ENCODE peak calls at places on chromosome X, in six cellular contexts. N, V, B, E, Q and K are unnamed samples.

GRCh38 chrX:7088968-7089615 is 58.4 kb upstream of the STS start:
- DNase-seq in E (no peak), B (peak; percentile 7), N (no peak), V (no peak), Q (no peak), K (no peak)

GRCh38 chrX:20265221-20265725 is 1.4 kb downstream of the RPS6KA3 start:
- DNase-seq in B (peak; percentile 89), N (peak; percentile 31), V (peak; percentile 41), Q (peak; percentile 43), E (no peak), K (no peak)

GRCh38 chrX:47814853-47815252 is 21.8 kb upstream of the ZNF81 start:
- DNase-seq in E (peak; percentile 35), B (peak; percentile 61), Q (no peak), N (no peak), V (no peak), K (no peak)

GRCh38 chrX:34300871-34301270 is 168.8 kb upstream of the FAM47A start:
- DNase-seq in B (peak; percentile 44), Q (no peak), V (peak; percentile 0), N (peak; percentile 6), E (peak; percentile 59), K (no peak)

GRCh38 chrX:130280901-130281300 is 12.2 kb upstream of the ZNF280C start:
- DNase-seq in N (no peak), V (no peak), B (no peak), Q (no peak), E (peak; percentile 52), K (no peak)

GRCh38 chrX:40151211-40152172 is 53.7 kb upstream of the BCOR start:
- DNase-seq in B (peak; percentile 71), Q (peak; percentile 49), V (no peak), N (no peak), E (no peak), K (no peak)

GRCh38 chrX:118502121-118502794 is 6.6 kb downstream of the DOCK11 start:
- DNase-seq in Q (no peak), E (no peak), B (peak; percentile 70), N (no peak), V (no peak), K (no peak)

GRCh38 chrX:55026143-55026542 is 4.6 kb downstream of the ALAS2 start:
- DNase-seq in N (no peak), Q (no peak), E (no peak), V (no peak), B (no peak), K (no peak)

GRCh38 chrX:28625223-28625622 is 38.0 kb downstream of the IL1RAPL1 start:
- DNase-seq in N (no peak), V (no peak), B (no peak), E (peak; percentile 68), Q (peak; percentile 42), K (no peak)

GRCh38 chrX:68599256-68600152 is 48.0 kb upstream of the STARD8 start:
- DNase-seq in N (no peak), B (peak; percentile 29), Q (peak; percentile 43), V (no peak), E (no peak), K (no peak)

GRCh38 chrX:107574054-107574683 is 54.1 kb upstream of the PRPS1 start:
- DNase-seq in Q (no peak), B (no peak), N (peak; percentile 79), V (no peak), E (no peak), K (no peak)

GRCh38 chrX:151870603-151871002 is 42.1 kb upstream of the MAGEA4 start:
- DNase-seq in V (peak; percentile 13), Q (no peak), E (peak; percentile 5), N (peak; percentile 2), B (no peak), K (no peak)

GRCh38 chrX:110743679-110744340 is 51.8 kb downstream of the CHRDL1 start:
- DNase-seq in E (no peak), Q (no peak), V (no peak), B (no peak), N (no peak), K (no peak)

GRCh38 chrX:104877504-104877903 is 311.5 kb downstream of the IL1RAPL2 start:
- DNase-seq in V (no peak), E (no peak), Q (no peak), N (no peak), B (no peak), K (no peak)

GRCh38 chrX:150934453-150934852 is 36.0 kb upstream of the CD99L2 start:
- DNase-seq in E (no peak), Q (no peak), V (no peak), B (no peak), N (no peak), K (no peak)

GRCh38 chrX:22037225-22037624 is 5.1 kb downstream of the PHEX start:
- DNase-seq in B (no peak), E (no peak), N (no peak), V (no peak), Q (no peak), K (no peak)

GRCh38 chrX:107454302-107454701 is 4.8 kb downstream of the FRMPD3 start:
- DNase-seq in V (peak; percentile 55), N (no peak), Q (no peak), B (no peak), E (no peak), K (no peak)

GRCh38 chrX:143633530-143634372 is 2.1 kb downstream of the SLITRK4 start:
- DNase-seq in E (no peak), N (no peak), B (no peak), Q (peak; percentile 51), V (no peak), K (no peak)

GRCh38 chrX:120251471-120252011 is 929 bp downstream of the ZBTB33 start:
- DNase-seq in Q (no peak), V (no peak), B (peak; percentile 75), N (peak; percentile 3), E (no peak), K (no peak)

GRCh38 chrX:25028726-25029125 is 13.0 kb upstream of the ARX start:
- DNase-seq in E (no peak), N (no peak), B (no peak), Q (no peak), V (no peak), K (no peak)

DNA sequence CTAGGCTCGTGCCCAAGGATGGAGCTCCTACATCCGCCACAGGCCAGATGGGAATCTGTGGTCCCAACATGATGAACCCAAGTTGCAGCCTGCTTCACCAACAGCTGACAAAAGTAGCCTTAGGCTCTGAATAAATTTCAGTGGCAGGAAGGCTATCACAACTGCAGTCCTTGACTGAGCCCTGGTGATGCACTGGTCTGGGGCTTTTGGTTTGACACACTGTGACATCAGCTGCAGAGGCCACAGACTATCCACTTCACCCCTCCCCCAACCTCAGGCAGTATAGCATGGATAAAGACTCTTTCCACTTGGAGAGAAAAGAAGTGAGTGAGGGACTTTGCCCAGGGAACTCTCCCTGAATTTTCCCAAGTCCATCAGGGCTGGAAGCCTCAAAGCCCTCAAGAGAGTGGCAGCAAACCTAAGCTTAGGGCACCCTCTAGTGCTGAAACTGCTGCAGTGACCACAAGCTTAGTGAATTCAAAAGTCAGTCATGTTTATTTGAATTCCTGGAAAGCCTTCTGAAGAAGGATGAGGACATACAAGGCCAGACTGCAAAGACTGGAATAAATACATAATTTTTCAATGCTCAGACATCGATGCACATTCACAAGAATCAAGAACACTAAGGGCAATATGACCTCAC is 135.0 kb upstream of the TENT5D start:
- DNase-seq in Q (peak; percentile 44), B (peak; percentile 38), V (no peak), N (peak; percentile 8), E (peak; percentile 44), K (no peak)
- TF ChIP-seq ZNF274 in Q (no peak), B (no peak), V (no peak), N (no peak), E (no peak), K (no peak)

GRCh38 chrX:19127649-19128168 is 5.4 kb upstream of the ADGRG2 start:
- DNase-seq in N (no peak), Q (no peak), V (no peak), E (no peak), B (no peak), K (no peak)
- TF ChIP-seq ZNF274 in N (no peak), Q (no peak), V (no peak), E (no peak), B (no peak), K (no peak)

GRCh38 chrX:37331546-37331945 is 17.6 kb upstream of the PRRG1 start:
- DNase-seq in Q (no peak), E (no peak), V (no peak), B (no peak), N (no peak), K (no peak)
- TF ChIP-seq ZNF274 in Q (no peak), E (no peak), V (no peak), B (no peak), N (no peak), K (no peak)

DNA sequence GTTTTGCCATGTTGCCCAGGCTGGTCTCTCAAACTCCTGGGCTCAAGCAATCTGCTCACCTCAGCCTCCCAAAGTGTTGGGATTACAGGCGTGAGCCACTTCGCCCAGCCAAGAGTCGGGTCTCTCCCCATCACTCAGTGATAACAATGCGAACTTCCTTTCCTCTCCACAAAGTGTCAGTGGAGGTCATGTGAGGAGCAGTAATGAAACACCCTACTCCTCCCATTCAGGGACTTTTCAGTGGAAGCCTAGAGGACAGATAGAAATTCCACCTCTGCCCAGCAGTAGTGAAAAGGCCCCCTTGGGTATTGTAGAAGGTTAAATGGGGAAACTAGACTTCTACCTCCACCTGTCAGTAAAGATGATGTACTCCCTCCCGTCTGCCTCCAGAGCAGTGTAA is 141.9 kb upstream of the STK26 start:
- DNase-seq in E (no peak), Q (no peak), V (no peak), N (no peak), B (peak; percentile 23), K (no peak)
- TF ChIP-seq ZNF274 in E (no peak), Q (no peak), V (no peak), N (no peak), B (no peak), K (no peak)

GRCh38 chrX:3420316-3420715 is 73.9 kb upstream of the MXRA5 start:
- DNase-seq in N (no peak), E (no peak), V (no peak), Q (no peak), B (no peak), K (no peak)

DNA sequence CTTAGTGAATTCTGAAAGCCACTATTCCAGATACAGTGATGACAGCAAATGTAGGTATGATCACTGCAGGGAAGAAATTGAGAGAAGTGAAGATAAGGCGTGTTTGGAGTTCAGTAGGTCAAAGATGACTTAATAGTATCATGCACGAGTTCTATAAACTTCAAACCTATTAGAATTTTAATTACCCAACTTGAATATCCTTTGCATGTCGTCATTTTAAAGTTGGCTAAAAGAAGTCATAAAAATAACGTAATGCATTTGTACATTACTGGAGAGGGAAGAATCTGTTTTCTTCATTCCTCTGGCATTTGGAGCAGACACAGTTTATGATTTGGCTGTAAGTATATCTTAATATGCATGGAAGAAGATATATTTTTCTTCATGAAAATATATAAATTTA is 68.6 kb upstream of the MXRA5 start:
- DNase-seq in N (no peak), B (no peak), Q (no peak), V (no peak), E (no peak), K (no peak)
- TF ChIP-seq ZNF274 in N (no peak), B (no peak), Q (no peak), V (no peak), E (no peak), K (no peak)

DNA sequence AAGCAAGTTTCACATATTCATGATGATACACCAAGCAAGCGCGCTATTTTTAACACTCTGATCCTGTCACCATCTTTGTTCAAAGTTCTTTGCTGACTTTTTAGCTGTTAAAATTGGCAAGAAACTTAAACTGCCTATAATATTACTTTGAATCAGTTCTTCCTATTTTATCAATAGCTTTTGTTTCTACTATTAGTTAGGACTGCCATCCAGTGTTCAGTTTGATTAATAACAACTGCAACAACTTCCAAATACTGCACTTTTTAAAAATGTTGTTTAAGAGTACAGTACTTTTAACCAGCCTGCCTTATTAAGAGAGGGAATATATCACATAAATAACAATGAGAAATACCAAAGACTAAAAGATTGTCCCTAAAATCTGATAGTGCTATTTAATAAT is 614.3 kb downstream of the FAM133A start:
- DNase-seq in B (no peak), Q (no peak), V (no peak), N (no peak), E (no peak), K (no peak)
- TF ChIP-seq ZNF274 in B (no peak), Q (no peak), V (no peak), N (no peak), E (no peak), K (no peak)